ENCODE peak calls at places on chromosomes 1 and 21, in ten cellular contexts. T is adipocyte, A is MCF 10A, N is tibial nerve, K is occipital lobe, I is right lobe of liver, S is kidney, C is transverse colon, B is GOT3, L is RWPE1. R is an unnamed sample.

GRCh38 chr1:205179842-205180241 is 31.7 kb downstream of the DSTYK start:
- DNase-seq in T (peak), A (no peak), N (no peak), K (no peak), I (no peak), S (no peak), C (no peak), B (no peak), L (no peak), R (no peak)

GRCh38 chr21:45943630-45944540 is 37.7 kb upstream of the COL6A1 start:
- DNase-seq in T (no peak), A (no peak), N (no peak), K (no peak), I (no peak), S (no peak), C (no peak), B (no peak), L (no peak), R (no peak)

GRCh38 chr21:37986751-37987399 is 70.6 kb upstream of the KCNJ6 start:
- DNase-seq in T (no peak), A (no peak), N (no peak), K (no peak), I (no peak), S (no peak), C (no peak), B (no peak), L (no peak), R (no peak)

GRCh38 chr1:29963946-29964345 is 727.6 kb downstream of the PTPRU start:
- DNase-seq in T (no peak), A (no peak), N (no peak), K (no peak), I (no peak), S (no peak), C (no peak), B (no peak), L (no peak), R (no peak)

GRCh38 chr1:247456914-247457638 is 828 bp downstream of the OR2B11 start:
- DNase-seq in T (no peak), A (no peak), N (no peak), K (peak), I (no peak), S (no peak), C (no peak), B (no peak), L (no peak), R (no peak)

GRCh38 chr1:165355221-165355976 is 1.1 kb downstream of the LMX1A start:
- DNase-seq in T (no peak), A (no peak), N (no peak), K (no peak), I (no peak), S (peak), C (no peak), B (no peak), L (no peak), R (no peak)

GRCh38 chr1:230210326-230210978 is 143.4 kb downstream of the GALNT2 start:
- DNase-seq in T (peak), A (no peak), N (no peak), K (no peak), I (no peak), S (no peak), C (no peak), B (no peak), L (no peak), R (no peak)

GRCh38 chr1:93979718-93980319 is 70.6 kb upstream of the GCLM start:
- DNase-seq in T (peak), A (no peak), N (no peak), K (no peak), I (peak), S (peak), C (peak), B (no peak), L (no peak), R (no peak)

GRCh38 chr1:54937469-54937868 is 43.0 kb upstream of the TMEM61 start:
- DNase-seq in T (peak), A (no peak), N (no peak), K (no peak), I (no peak), S (no peak), C (no peak), B (no peak), L (no peak), R (no peak)

GRCh38 chr1:38648417-38648816 is 211.2 kb downstream of the RRAGC start:
- DNase-seq in T (no peak), A (no peak), N (no peak), K (no peak), I (no peak), S (no peak), C (no peak), B (no peak), L (no peak), R (no peak)

GRCh38 chr1:76260279-76260678 is 185.7 kb downstream of the ST6GALNAC3 start:
- DNase-seq in T (no peak), A (no peak), N (no peak), K (no peak), I (no peak), S (no peak), C (no peak), B (no peak), L (no peak), R (no peak)

GRCh38 chr1:147580200-147580557 is 38.9 kb downstream of the BCL9 start:
- DNase-seq in T (no peak), A (peak), N (no peak), K (no peak), I (no peak), S (no peak), C (no peak), B (no peak), L (no peak), R (no peak)

GRCh38 chr1:178143730-178144343 is 49.9 kb downstream of the RASAL2 start:
- DNase-seq in T (peak), A (peak), N (no peak), K (no peak), I (no peak), S (no peak), C (no peak), B (no peak), L (no peak), R (no peak)

R was measured in left cardiac atrium.